ENCODE peak calls at places on chromosomes 1 and 21, in ten cellular contexts. One of them, this sample, is unnamed.

GRCh38 chr1:183218981-183219621 is 33.0 kb downstream of the LAMC2 start:
- DNase-seq in transverse colon: peak
- DNase-seq in GM12892: no peak
- DNase-seq in sigmoid colon: peak
- DNase-seq in HepG2: no peak
- DNase-seq in vagina: no peak
- DNase-seq in Panc1: no peak
- DNase-seq in GM12878: no peak
- DNase-seq in stomach: peak
- DNase-seq in breast epithelium: peak
- DNase-seq in this sample: no peak

GRCh38 chr21:15066231-15066577 is 1.4 kb upstream of the NRIP1 start:
- DNase-seq in transverse colon: no peak
- DNase-seq in GM12892: no peak
- DNase-seq in sigmoid colon: no peak
- DNase-seq in HepG2: no peak
- DNase-seq in vagina: no peak
- DNase-seq in Panc1: no peak
- DNase-seq in GM12878: no peak
- DNase-seq in stomach: no peak
- DNase-seq in breast epithelium: no peak
- DNase-seq in this sample: no peak

GRCh38 chr1:2404142-2404889 is 8.0 kb downstream of the PEX10 start:
- DNase-seq in transverse colon: no peak
- DNase-seq in GM12892: no peak
- DNase-seq in sigmoid colon: no peak
- DNase-seq in HepG2: no peak
- DNase-seq in vagina: no peak
- DNase-seq in Panc1: no peak
- DNase-seq in GM12878: no peak
- DNase-seq in stomach: no peak
- DNase-seq in breast epithelium: no peak
- DNase-seq in this sample: no peak

GRCh38 chr21:34337741-34338140 is 26.1 kb upstream of the KCNE2 start:
- DNase-seq in transverse colon: no peak
- DNase-seq in GM12892: no peak
- DNase-seq in sigmoid colon: no peak
- DNase-seq in HepG2: no peak
- DNase-seq in vagina: no peak
- DNase-seq in Panc1: no peak
- DNase-seq in GM12878: no peak
- DNase-seq in stomach: no peak
- DNase-seq in breast epithelium: no peak
- DNase-seq in this sample: no peak

GRCh38 chr1:150173161-150173585 is 23.5 kb downstream of the PLEKHO1 start:
- DNase-seq in transverse colon: peak
- DNase-seq in GM12892: no peak
- DNase-seq in sigmoid colon: no peak
- DNase-seq in HepG2: peak
- DNase-seq in vagina: no peak
- DNase-seq in Panc1: no peak
- DNase-seq in GM12878: no peak
- DNase-seq in stomach: no peak
- DNase-seq in breast epithelium: no peak
- DNase-seq in this sample: no peak

GRCh38 chr1:7111855-7112254 is 326.6 kb downstream of the CAMTA1 start:
- DNase-seq in transverse colon: no peak
- DNase-seq in GM12892: no peak
- DNase-seq in sigmoid colon: no peak
- DNase-seq in HepG2: no peak
- DNase-seq in vagina: no peak
- DNase-seq in Panc1: no peak
- DNase-seq in GM12878: no peak
- DNase-seq in stomach: no peak
- DNase-seq in breast epithelium: no peak
- DNase-seq in this sample: no peak

GRCh38 chr1:3152143-3152542 is 83.1 kb downstream of the PRDM16 start:
- DNase-seq in transverse colon: no peak
- DNase-seq in GM12892: no peak
- DNase-seq in sigmoid colon: no peak
- DNase-seq in HepG2: no peak
- DNase-seq in vagina: no peak
- DNase-seq in Panc1: no peak
- DNase-seq in GM12878: no peak
- DNase-seq in stomach: no peak
- DNase-seq in breast epithelium: no peak
- DNase-seq in this sample: no peak

GRCh38 chr21:46517361-46517760 is 58.7 kb downstream of the DIP2A start:
- DNase-seq in transverse colon: no peak
- DNase-seq in GM12892: no peak
- DNase-seq in sigmoid colon: no peak
- DNase-seq in HepG2: no peak
- DNase-seq in vagina: no peak
- DNase-seq in Panc1: no peak
- DNase-seq in GM12878: no peak
- DNase-seq in stomach: peak
- DNase-seq in breast epithelium: no peak
- DNase-seq in this sample: no peak

DNA sequence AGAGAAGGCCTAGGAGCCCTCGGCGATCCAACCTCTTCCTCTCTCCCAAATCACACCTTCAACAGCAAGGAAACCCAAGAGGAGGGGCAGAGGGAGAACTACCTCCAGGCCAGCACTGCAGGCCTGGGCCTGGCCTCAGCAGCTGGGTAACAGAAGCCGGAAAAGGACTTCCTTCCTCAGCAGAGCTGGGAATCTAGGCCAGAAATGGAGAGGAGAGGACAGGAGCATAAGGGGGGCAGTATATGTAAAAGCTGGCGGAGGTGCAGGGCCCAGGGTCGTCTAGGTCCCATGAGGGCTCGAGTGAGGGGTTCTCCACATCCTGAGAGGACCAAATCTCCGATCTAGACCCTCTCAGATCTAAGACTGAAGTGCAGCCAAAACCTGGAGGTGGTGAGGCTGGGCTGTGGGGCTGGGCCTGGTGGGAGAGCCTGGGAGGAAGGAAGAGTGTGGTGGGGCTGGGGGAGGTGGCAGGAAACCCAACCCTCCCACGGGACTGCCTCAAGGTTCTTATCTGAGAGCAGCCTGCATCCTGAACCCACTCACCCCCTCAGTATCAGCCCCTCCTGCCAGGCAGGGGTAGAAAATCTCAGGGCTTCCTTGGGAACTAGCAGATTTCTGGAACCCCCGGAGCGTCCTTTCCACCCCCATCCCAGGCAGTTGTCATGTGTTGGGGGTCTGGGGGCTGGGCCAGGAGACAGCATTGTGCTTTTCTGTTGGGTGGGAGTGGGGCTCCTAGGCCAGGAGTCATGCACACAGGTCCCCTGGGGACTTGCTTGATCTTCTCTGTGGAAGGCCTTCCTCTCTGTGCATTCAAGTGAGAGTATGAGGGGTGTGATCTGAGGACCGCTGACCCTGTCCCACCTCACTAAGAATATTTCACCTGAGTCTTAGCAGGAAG is 33.0 kb downstream of the PIK3C2B start:
- DNase-seq in transverse colon: no peak
- DNase-seq in GM12892: no peak
- DNase-seq in sigmoid colon: no peak
- DNase-seq in HepG2: no peak
- DNase-seq in vagina: no peak
- DNase-seq in Panc1: no peak
- DNase-seq in GM12878: peak
- DNase-seq in stomach: no peak
- DNase-seq in breast epithelium: no peak
- DNase-seq in this sample: no peak
- TF ChIP-seq POLR2AphosphoS5 in transverse colon: no peak
- TF ChIP-seq POLR2AphosphoS5 in GM12892: peak
- TF ChIP-seq POLR2AphosphoS5 in sigmoid colon: no peak
- TF ChIP-seq POLR2AphosphoS5 in HepG2: no peak
- TF ChIP-seq POLR2AphosphoS5 in vagina: peak
- TF ChIP-seq POLR2AphosphoS5 in Panc1: no peak
- TF ChIP-seq POLR2AphosphoS5 in GM12878: no peak
- TF ChIP-seq POLR2AphosphoS5 in stomach: no peak
- TF ChIP-seq POLR2AphosphoS5 in breast epithelium: no peak
- TF ChIP-seq POLR2AphosphoS5 in this sample: no peak

DNA sequence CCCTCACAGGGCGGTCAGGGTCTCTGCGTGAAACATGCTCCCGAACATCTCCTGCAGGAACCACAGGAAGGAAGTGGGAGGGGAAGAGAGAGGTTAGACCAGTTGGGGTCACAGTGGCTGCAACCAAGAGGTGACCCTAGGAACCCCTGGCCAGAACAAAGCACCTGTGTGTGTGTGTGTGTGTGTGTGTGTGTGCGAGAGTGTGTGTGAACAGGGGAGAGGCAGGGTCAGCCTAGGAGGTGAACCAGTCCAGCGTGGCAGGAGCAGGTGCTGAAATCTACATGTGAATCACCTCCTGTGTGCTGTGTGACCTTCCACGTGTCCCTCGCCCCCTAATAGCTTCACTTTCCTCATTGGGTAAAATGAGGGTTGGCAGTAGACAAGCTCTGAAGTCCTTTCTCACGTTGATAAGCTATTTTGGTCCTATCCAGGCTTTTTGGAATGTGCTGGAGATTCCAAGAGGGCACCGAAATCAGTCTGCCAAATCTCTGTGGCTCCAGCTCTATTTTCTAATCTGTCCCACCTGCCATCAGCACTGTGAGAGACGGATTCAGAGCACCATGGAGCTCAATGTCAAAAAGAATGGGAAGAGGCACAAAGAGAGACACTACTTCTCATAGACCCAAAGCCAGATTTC is 27.8 kb downstream of the SLC26A9 start:
- DNase-seq in transverse colon: no peak
- DNase-seq in GM12892: no peak
- DNase-seq in sigmoid colon: no peak
- DNase-seq in HepG2: no peak
- DNase-seq in vagina: peak
- DNase-seq in Panc1: no peak
- DNase-seq in GM12878: no peak
- DNase-seq in stomach: no peak
- DNase-seq in breast epithelium: no peak
- DNase-seq in this sample: no peak
- TF ChIP-seq POLR2AphosphoS5 in transverse colon: no peak
- TF ChIP-seq POLR2AphosphoS5 in GM12892: no peak
- TF ChIP-seq POLR2AphosphoS5 in sigmoid colon: no peak
- TF ChIP-seq POLR2AphosphoS5 in HepG2: no peak
- TF ChIP-seq POLR2AphosphoS5 in vagina: no peak
- TF ChIP-seq POLR2AphosphoS5 in Panc1: no peak
- TF ChIP-seq POLR2AphosphoS5 in GM12878: no peak
- TF ChIP-seq POLR2AphosphoS5 in stomach: no peak
- TF ChIP-seq POLR2AphosphoS5 in breast epithelium: no peak
- TF ChIP-seq POLR2AphosphoS5 in this sample: no peak

GRCh38 chr1:57010511-57010910 is 44.7 kb upstream of the C8B start:
- DNase-seq in transverse colon: no peak
- DNase-seq in GM12892: no peak
- DNase-seq in sigmoid colon: no peak
- DNase-seq in HepG2: no peak
- DNase-seq in vagina: no peak
- DNase-seq in Panc1: no peak
- DNase-seq in GM12878: no peak
- DNase-seq in stomach: no peak
- DNase-seq in breast epithelium: no peak
- DNase-seq in this sample: no peak

GRCh38 chr1:57012280-57012679 is 46.5 kb upstream of the C8B start:
- DNase-seq in transverse colon: no peak
- DNase-seq in GM12892: no peak
- DNase-seq in sigmoid colon: no peak
- DNase-seq in HepG2: no peak
- DNase-seq in vagina: no peak
- DNase-seq in Panc1: no peak
- DNase-seq in GM12878: no peak
- DNase-seq in stomach: no peak
- DNase-seq in breast epithelium: no peak
- DNase-seq in this sample: no peak

GRCh38 chr1:57017201-57017600 is 51.4 kb upstream of the C8B start:
- DNase-seq in transverse colon: no peak
- DNase-seq in GM12892: no peak
- DNase-seq in sigmoid colon: no peak
- DNase-seq in HepG2: peak
- DNase-seq in vagina: no peak
- DNase-seq in Panc1: no peak
- DNase-seq in GM12878: no peak
- DNase-seq in stomach: no peak
- DNase-seq in breast epithelium: no peak
- DNase-seq in this sample: no peak

GRCh38 chr1:57015071-57015470 is 49.3 kb upstream of the C8B start:
- DNase-seq in transverse colon: no peak
- DNase-seq in GM12892: no peak
- DNase-seq in sigmoid colon: no peak
- DNase-seq in HepG2: no peak
- DNase-seq in vagina: no peak
- DNase-seq in Panc1: no peak
- DNase-seq in GM12878: no peak
- DNase-seq in stomach: no peak
- DNase-seq in breast epithelium: no peak
- DNase-seq in this sample: no peak

GRCh38 chr1:57013522-57013921 is 47.7 kb upstream of the C8B start:
- DNase-seq in transverse colon: no peak
- DNase-seq in GM12892: no peak
- DNase-seq in sigmoid colon: no peak
- DNase-seq in HepG2: no peak
- DNase-seq in vagina: no peak
- DNase-seq in Panc1: no peak
- DNase-seq in GM12878: no peak
- DNase-seq in stomach: no peak
- DNase-seq in breast epithelium: no peak
- DNase-seq in this sample: no peak
- TF ChIP-seq POLR2AphosphoS5 in transverse colon: no peak
- TF ChIP-seq POLR2AphosphoS5 in GM12892: no peak
- TF ChIP-seq POLR2AphosphoS5 in sigmoid colon: no peak
- TF ChIP-seq POLR2AphosphoS5 in HepG2: no peak
- TF ChIP-seq POLR2AphosphoS5 in vagina: no peak
- TF ChIP-seq POLR2AphosphoS5 in Panc1: no peak
- TF ChIP-seq POLR2AphosphoS5 in GM12878: no peak
- TF ChIP-seq POLR2AphosphoS5 in stomach: no peak
- TF ChIP-seq POLR2AphosphoS5 in breast epithelium: no peak
- TF ChIP-seq POLR2AphosphoS5 in this sample: no peak

GRCh38 chr1:209156991-209157390 is 426.5 kb upstream of the CAMK1G start:
- DNase-seq in transverse colon: no peak
- DNase-seq in GM12892: no peak
- DNase-seq in sigmoid colon: no peak
- DNase-seq in HepG2: no peak
- DNase-seq in vagina: no peak
- DNase-seq in Panc1: no peak
- DNase-seq in GM12878: no peak
- DNase-seq in stomach: no peak
- DNase-seq in breast epithelium: no peak
- DNase-seq in this sample: no peak

GRCh38 chr1:209153435-209153834 is 430.1 kb upstream of the CAMK1G start:
- DNase-seq in transverse colon: no peak
- DNase-seq in GM12892: no peak
- DNase-seq in sigmoid colon: no peak
- DNase-seq in HepG2: no peak
- DNase-seq in vagina: no peak
- DNase-seq in Panc1: no peak
- DNase-seq in GM12878: no peak
- DNase-seq in stomach: no peak
- DNase-seq in breast epithelium: no peak
- DNase-seq in this sample: no peak

GRCh38 chr1:209154916-209155315 is 428.6 kb upstream of the CAMK1G start:
- DNase-seq in transverse colon: no peak
- DNase-seq in GM12892: no peak
- DNase-seq in sigmoid colon: no peak
- DNase-seq in HepG2: no peak
- DNase-seq in vagina: no peak
- DNase-seq in Panc1: no peak
- DNase-seq in GM12878: no peak
- DNase-seq in stomach: no peak
- DNase-seq in breast epithelium: no peak
- DNase-seq in this sample: no peak

GRCh38 chr1:209157514-209158285 is 425.8 kb upstream of the CAMK1G start:
- DNase-seq in transverse colon: no peak
- DNase-seq in GM12892: no peak
- DNase-seq in sigmoid colon: no peak
- DNase-seq in HepG2: no peak
- DNase-seq in vagina: no peak
- DNase-seq in Panc1: no peak
- DNase-seq in GM12878: no peak
- DNase-seq in stomach: no peak
- DNase-seq in breast epithelium: no peak
- DNase-seq in this sample: no peak

GRCh38 chr1:209155556-209155955 is 428.0 kb upstream of the CAMK1G start:
- DNase-seq in transverse colon: no peak
- DNase-seq in GM12892: no peak
- DNase-seq in sigmoid colon: no peak
- DNase-seq in HepG2: no peak
- DNase-seq in vagina: no peak
- DNase-seq in Panc1: no peak
- DNase-seq in GM12878: no peak
- DNase-seq in stomach: no peak
- DNase-seq in breast epithelium: no peak
- DNase-seq in this sample: no peak
- TF ChIP-seq POLR2AphosphoS5 in transverse colon: no peak
- TF ChIP-seq POLR2AphosphoS5 in GM12892: no peak
- TF ChIP-seq POLR2AphosphoS5 in sigmoid colon: no peak
- TF ChIP-seq POLR2AphosphoS5 in HepG2: no peak
- TF ChIP-seq POLR2AphosphoS5 in vagina: no peak
- TF ChIP-seq POLR2AphosphoS5 in Panc1: no peak
- TF ChIP-seq POLR2AphosphoS5 in GM12878: no peak
- TF ChIP-seq POLR2AphosphoS5 in stomach: no peak
- TF ChIP-seq POLR2AphosphoS5 in breast epithelium: no peak
- TF ChIP-seq POLR2AphosphoS5 in this sample: no peak